ENCODE peak calls at places on chromosomes 12 and 14, in four cellular contexts. K is substantia nigra, X is IMR-90, P is GM13977. T is an unnamed sample.

GRCh38 chr12:65824314-65824563 is at the start of gene HMGA2:
- DNase-seq in K (no peak), X (peak; percentile 84), P (peak; percentile 47), T (no peak)

GRCh38 chr14:79161576-79161975 is 991.4 kb downstream of the NRXN3 start:
- DNase-seq in K (no peak), X (peak; percentile 56), P (no peak), T (no peak)

GRCh38 chr12:109126781-109127180 is 10.4 kb downstream of the ACACB start:
- DNase-seq in K (no peak), X (peak; percentile 18), P (no peak), T (no peak)

GRCh38 chr14:75549169-75549568 is 26.9 kb downstream of the BATF start:
- DNase-seq in K (no peak), X (no peak), P (peak; percentile 64), T (no peak)

GRCh38 chr12:104339663-104340062 is 36.1 kb downstream of the EID3 start:
- DNase-seq in K (no peak), X (peak; percentile 54), P (no peak), T (no peak)

GRCh38 chr12:125167658-125168057 is 102.4 kb downstream of the AACS start:
- DNase-seq in K (no peak), X (no peak), P (no peak), T (no peak)

GRCh38 chr12:30953257-30953656 is 26.7 kb downstream of the TSPAN11 start:
- DNase-seq in K (no peak), X (no peak), P (no peak), T (no peak)

GRCh38 chr14:97491697-97492096 is 694.5 kb downstream of the VRK1 start:
- DNase-seq in K (peak; percentile 3), X (no peak), P (no peak), T (no peak)

GRCh38 chr12:47797432-47797831 is 22.3 kb downstream of the HDAC7 start:
- DNase-seq in K (no peak), X (no peak), P (peak; percentile 78), T (no peak)

GRCh38 chr14:91415794-91416743 is 1.6 kb downstream of the CCDC88C start:
- DNase-seq in K (no peak), X (no peak), P (peak; percentile 85), T (no peak)

GRCh38 chr12:79531547-79531946 is 159.2 kb downstream of the PAWR start:
- DNase-seq in K (no peak), X (peak; percentile 89), P (no peak), T (no peak)

GRCh38 chr14:69685217-69685616 is 73.8 kb downstream of the SUSD6 start:
- DNase-seq in K (no peak), X (peak; percentile 84), P (peak; percentile 31), T (no peak)

GRCh38 chr12:91335724-91336123 is 153.1 kb upstream of the DCN start:
- DNase-seq in K (no peak), X (no peak), P (no peak), T (no peak)

GRCh38 chr12:104358353-104359003 is 54.9 kb downstream of the EID3 start:
- DNase-seq in K (peak; percentile 19), X (peak; percentile 61), P (peak; percentile 80), T (no peak)

GRCh38 chr14:72824051-72824450 is 69.8 kb downstream of the DPF3 start:
- DNase-seq in K (no peak), X (no peak), P (no peak), T (no peak)

GRCh38 chr12:103806807-103807206 is 34.2 kb downstream of the NT5DC3 start:
- DNase-seq in K (no peak), X (no peak), P (no peak), T (no peak)

GRCh38 chr12:981956-982355 is 9.1 kb upstream of the ERC1 start:
- DNase-seq in K (no peak), X (no peak), P (no peak), T (no peak)

GRCh38 chr12:124413915-124414314 is 119.0 kb downstream of the RFLNA start:
- DNase-seq in K (peak; percentile 85), X (no peak), P (no peak), T (no peak)

GRCh38 chr12:108094250-108094649 is 34.8 kb upstream of the WSCD2 start:
- DNase-seq in K (no peak), X (no peak), P (no peak), T (no peak)

GRCh38 chr12:27305673-27306504 is 26.7 kb upstream of the BMAL2 start:
- DNase-seq in K (no peak), X (peak; percentile 65), P (peak; percentile 17), T (no peak)